ENCODE peak calls at places on chromosomes 2 and 18, in four cellular contexts. I is tibial nerve; N is adrenal gland; M is CD8-positive, alpha-beta T cell. A is an unnamed sample.

GRCh38 chr2:162123806-162124758 is 28.0 kb downstream of the GCG start:
- DNase-seq in I (peak), N (no peak), M (peak), A (peak)

GRCh38 chr18:36808681-36809080 is 20.1 kb downstream of the TPGS2 start:
- DNase-seq in I (no peak), N (no peak), M (no peak), A (peak)

GRCh38 chr18:22542400-22542835 is 124.7 kb upstream of the CTAGE1 start:
- DNase-seq in I (no peak), N (peak), M (no peak), A (peak)

GRCh38 chr2:26587966-26588365 is 53.2 kb downstream of the CIB4 start:
- DNase-seq in I (no peak), N (no peak), M (no peak), A (no peak)

GRCh38 chr2:197890160-197890559 is 85.8 kb downstream of the PLCL1 start:
- DNase-seq in I (no peak), N (peak), M (no peak), A (no peak)

GRCh38 chr2:147177449-147177848 is 667.4 kb upstream of the ACVR2A start:
- DNase-seq in I (no peak), N (no peak), M (no peak), A (peak)

GRCh38 chr2:198545411-198545810 is 741.0 kb downstream of the PLCL1 start:
- DNase-seq in I (no peak), N (no peak), M (no peak), A (peak)

GRCh38 chr2:10977003-10977402 is 65.3 kb downstream of the KCNF1 start:
- DNase-seq in I (no peak), N (no peak), M (no peak), A (no peak)

GRCh38 chr18:62759704-62760402 is 44.5 kb downstream of the PHLPP1 start:
- DNase-seq in I (no peak), N (no peak), M (no peak), A (peak)
- H3K27ac ChIP-seq in I (no peak), N (no peak), M (no peak), A (peak)

GRCh38 chr2:66095820-66096219 is 339.1 kb upstream of the MEIS1 start:
- DNase-seq in I (no peak), N (no peak), M (no peak), A (no peak)
- TF ChIP-seq CTCF in I (no peak), N (no peak), M (no peak), A (no peak)

GRCh38 chr2:64858541-64859031 is 130.6 kb upstream of the SLC1A4 start:
- DNase-seq in I (no peak), N (no peak), M (no peak), A (no peak)
- H3K27ac ChIP-seq in I (peak), N (peak), M (no peak), A (no peak)

GRCh38 chr2:96113367-96113677 is 3.0 kb downstream of the ADRA2B start:
- DNase-seq in I (no peak), N (no peak), M (no peak), A (no peak)
- TF ChIP-seq CTCF in I (no peak), N (no peak), M (no peak), A (no peak)

GRCh38 chr18:79465392-79465991 is 69.8 kb downstream of the NFATC1 start:
- DNase-seq in I (no peak), N (no peak), M (no peak), A (no peak)
- H3K27ac ChIP-seq in I (no peak), N (no peak), M (no peak), A (no peak)

GRCh38 chr2:65382776-65383357 is 49.5 kb downstream of the SPRED2 start:
- DNase-seq in I (peak), N (peak), M (peak), A (peak)
- TF ChIP-seq CTCF in I (no peak), N (no peak), M (peak), A (peak)

DNA sequence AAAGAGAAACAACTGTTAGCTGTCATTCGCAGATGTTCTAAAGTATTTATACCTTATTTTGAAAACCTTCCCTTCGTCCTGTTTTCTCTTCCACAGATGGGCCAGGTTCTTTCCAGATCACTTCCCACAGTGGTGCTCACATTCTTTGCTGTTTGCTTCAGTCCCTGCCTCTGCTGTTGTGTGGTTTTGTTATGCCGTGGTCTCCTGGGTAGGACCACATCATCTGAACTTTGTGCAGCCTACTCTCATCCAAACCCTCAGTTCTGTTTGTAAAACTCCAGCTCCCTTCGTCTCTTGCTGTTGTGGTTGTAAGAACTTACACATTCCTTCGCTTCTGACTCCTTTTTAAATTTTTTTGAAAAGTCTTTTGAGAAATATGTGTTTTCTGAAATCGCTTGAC is 38.1 kb downstream of the ZNF236 start:
- DNase-seq in I (no peak), N (no peak), M (no peak), A (no peak)
- H3K27ac ChIP-seq in I (no peak), N (no peak), M (no peak), A (no peak)

A was measured in mammary epithelial cell.